ENCODE peak calls at places on chromosomes 2 and 18, in seven cellular contexts. E, Q, P, Z, K, J and L are unnamed samples.

GRCh38 chr2:180205616-180206271 is 198.6 kb upstream of the CWC22 start:
- DNase-seq in E (peak), Q (no peak), P (no peak), Z (no peak), K (no peak), J (no peak), L (peak)

GRCh38 chr2:60741588-60741987 is 14.5 kb upstream of the PAPOLG start:
- DNase-seq in E (no peak), Q (peak), P (no peak), Z (no peak), K (no peak), J (no peak), L (no peak)

GRCh38 chr2:15369129-15369528 is 192.0 kb downstream of the NBAS start:
- DNase-seq in E (no peak), Q (no peak), P (no peak), Z (no peak), K (no peak), J (no peak), L (no peak)

GRCh38 chr18:48365965-48366364 is 43.2 kb downstream of the ZBTB7C start:
- DNase-seq in E (no peak), Q (no peak), P (no peak), Z (no peak), K (no peak), J (no peak), L (no peak)

GRCh38 chr2:70214958-70215357 is 24.1 kb upstream of the C2orf42 start:
- DNase-seq in E (no peak), Q (peak), P (no peak), Z (peak), K (no peak), J (no peak), L (no peak)

GRCh38 chr18:68676913-68677312 is 38.0 kb downstream of the TMX3 start:
- DNase-seq in E (no peak), Q (peak), P (no peak), Z (peak), K (no peak), J (no peak), L (no peak)

GRCh38 chr2:106095478-106096392 is 98.4 kb downstream of the UXS1 start:
- DNase-seq in E (no peak), Q (no peak), P (no peak), Z (no peak), K (no peak), J (no peak), L (no peak)

GRCh38 chr2:11305338-11305737 is 39.1 kb downstream of the ROCK2 start:
- DNase-seq in E (no peak), Q (peak), P (no peak), Z (peak), K (no peak), J (no peak), L (no peak)

GRCh38 chr2:195956725-195957124 is 111.9 kb downstream of the DNAH7 start:
- DNase-seq in E (no peak), Q (no peak), P (no peak), Z (no peak), K (no peak), J (no peak), L (no peak)

GRCh38 chr2:149394864-149395263 is 64.5 kb downstream of the LYPD6 start:
- DNase-seq in E (no peak), Q (no peak), P (no peak), Z (peak), K (no peak), J (no peak), L (no peak)

GRCh38 chr2:53422979-53423378 is 344.6 kb upstream of the CHAC2 start:
- DNase-seq in E (peak), Q (peak), P (no peak), Z (peak), K (no peak), J (no peak), L (peak)

GRCh38 chr2:134181219-134181618 is 72.7 kb upstream of the MGAT5 start:
- DNase-seq in E (no peak), Q (no peak), P (no peak), Z (no peak), K (no peak), J (no peak), L (no peak)

GRCh38 chr2:5950736-5951135 is 258.6 kb downstream of the SOX11 start:
- DNase-seq in E (no peak), Q (no peak), P (no peak), Z (no peak), K (no peak), J (no peak), L (no peak)

GRCh38 chr2:98315957-98316356 is 30.3 kb upstream of the CNGA3 start:
- DNase-seq in E (no peak), Q (no peak), P (no peak), Z (no peak), K (no peak), J (no peak), L (no peak)

GRCh38 chr2:17543848-17544645 is 3.6 kb downstream of the VSNL1 start:
- DNase-seq in E (peak), Q (peak), P (no peak), Z (peak), K (no peak), J (no peak), L (peak)

GRCh38 chr2:207258191-207258991 is 92.6 kb upstream of the KLF7 start:
- DNase-seq in E (no peak), Q (peak), P (peak), Z (peak), K (peak), J (peak), L (peak)
- TF ChIP-seq CTCF in E (no peak), Q (no peak), P (no peak), Z (peak), K (no peak), J (no peak), L (no peak)

DNA sequence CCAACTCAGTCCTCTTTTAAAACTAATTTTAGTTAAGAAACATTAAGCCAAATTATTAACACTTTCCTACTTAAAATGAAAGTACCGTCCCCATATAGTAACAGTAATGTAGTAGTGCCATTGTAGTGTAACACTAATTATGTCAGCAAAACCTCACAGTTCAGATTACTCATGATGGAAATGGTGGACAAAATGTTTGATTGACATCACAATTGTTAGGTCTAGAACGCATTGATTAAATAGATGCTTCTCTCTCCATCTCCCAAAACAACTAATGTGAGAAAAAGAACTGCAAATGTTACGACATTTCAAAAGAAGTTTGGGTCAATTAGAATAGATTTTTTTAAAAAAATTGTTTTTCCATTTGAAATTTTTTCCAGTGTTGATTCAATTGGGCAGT is 1.2 kb upstream of the ATF2 start:
- DNase-seq in E (no peak), Q (no peak), P (no peak), Z (no peak), K (no peak), J (no peak), L (no peak)
- H3K4me3 ChIP-seq in E (peak), Q (peak), P (peak), Z (no peak), K (no peak), J (peak), L (peak)

GRCh38 chr2:54899576-54900200 is 150.6 kb downstream of the RTN4 start:
- DNase-seq in E (peak), Q (peak), P (no peak), Z (peak), K (no peak), J (no peak), L (peak)
- TF ChIP-seq CTCF in E (peak), Q (peak), P (peak), Z (peak), K (peak), J (peak), L (peak)

DNA sequence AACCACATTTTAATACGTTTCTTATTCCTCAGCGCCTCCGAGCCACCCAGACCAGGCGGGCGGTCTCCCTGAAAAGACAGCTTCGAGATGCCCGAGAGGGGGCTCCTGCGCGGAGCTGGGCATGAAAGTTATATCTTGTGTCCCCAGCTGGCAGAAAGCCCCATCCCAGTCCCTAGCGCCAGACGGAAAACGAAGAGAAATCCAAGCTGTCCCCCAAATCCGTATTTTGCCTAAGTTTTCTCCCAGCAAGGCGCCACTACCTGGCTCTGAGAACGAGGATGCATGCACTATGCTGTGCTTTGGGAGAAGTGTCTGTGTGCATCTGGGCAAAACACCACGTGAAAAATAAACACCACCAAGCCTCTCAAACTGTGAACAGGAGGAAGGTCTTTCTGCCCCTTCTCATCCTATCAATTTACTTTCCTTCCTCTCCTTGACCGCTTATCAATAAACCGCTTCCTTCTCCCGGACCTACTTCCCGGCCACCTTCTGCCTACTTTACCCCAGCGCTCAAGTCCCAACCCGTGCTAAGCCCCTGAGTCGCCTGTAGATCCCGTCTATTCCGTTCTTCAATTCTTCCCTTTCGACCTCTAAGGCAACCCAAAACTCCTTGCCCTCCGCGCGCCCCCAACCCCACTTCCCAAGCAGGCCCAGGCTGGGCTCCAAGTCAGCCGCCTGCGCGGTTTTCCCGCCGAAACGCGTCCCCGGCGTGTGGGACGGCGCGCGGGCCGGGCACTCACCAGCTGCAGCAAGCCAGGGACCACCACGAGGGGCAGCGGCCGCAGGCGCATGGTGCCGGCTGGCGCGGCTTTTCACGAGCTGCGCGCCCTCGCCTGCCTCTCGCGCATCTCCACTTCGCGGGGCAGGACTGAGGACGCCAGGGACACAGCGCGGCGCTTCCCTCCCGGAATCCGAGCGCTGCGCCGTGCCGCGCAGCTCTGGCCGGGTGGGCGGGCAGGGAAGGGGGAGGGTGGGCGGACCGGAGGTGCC is at the start of gene NXPH2:
- DNase-seq in E (peak), Q (no peak), P (no peak), Z (no peak), K (no peak), J (no peak), L (no peak)
- H3K4me3 ChIP-seq in E (peak), Q (no peak), P (peak), Z (no peak), K (peak), J (peak), L (peak)

DNA sequence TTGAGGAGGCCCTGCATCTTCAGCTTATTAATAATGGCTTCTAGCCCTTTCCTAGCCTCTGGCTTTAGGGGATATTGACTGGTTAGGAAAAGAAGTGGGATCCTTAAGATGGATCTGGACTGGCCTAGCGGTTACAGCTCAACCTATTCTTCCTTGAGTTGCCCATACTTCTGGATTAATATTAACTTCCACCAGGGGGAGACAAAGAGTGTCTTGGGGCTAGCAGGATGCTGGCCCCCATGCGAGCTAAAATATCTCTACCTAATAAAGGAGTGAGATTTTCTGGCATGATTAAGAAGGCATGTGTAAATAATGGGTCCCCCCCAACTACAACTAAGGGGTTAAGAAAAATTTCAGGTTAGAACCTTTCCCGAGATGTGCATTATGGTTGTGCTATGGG is 23.2 kb upstream of the PLA2R1 start:
- DNase-seq in E (no peak), Q (no peak), P (no peak), Z (no peak), K (no peak), J (no peak), L (no peak)
- TF ChIP-seq CTCF in E (peak), Q (peak), P (no peak), Z (peak), K (no peak), J (peak), L (no peak)

DNA sequence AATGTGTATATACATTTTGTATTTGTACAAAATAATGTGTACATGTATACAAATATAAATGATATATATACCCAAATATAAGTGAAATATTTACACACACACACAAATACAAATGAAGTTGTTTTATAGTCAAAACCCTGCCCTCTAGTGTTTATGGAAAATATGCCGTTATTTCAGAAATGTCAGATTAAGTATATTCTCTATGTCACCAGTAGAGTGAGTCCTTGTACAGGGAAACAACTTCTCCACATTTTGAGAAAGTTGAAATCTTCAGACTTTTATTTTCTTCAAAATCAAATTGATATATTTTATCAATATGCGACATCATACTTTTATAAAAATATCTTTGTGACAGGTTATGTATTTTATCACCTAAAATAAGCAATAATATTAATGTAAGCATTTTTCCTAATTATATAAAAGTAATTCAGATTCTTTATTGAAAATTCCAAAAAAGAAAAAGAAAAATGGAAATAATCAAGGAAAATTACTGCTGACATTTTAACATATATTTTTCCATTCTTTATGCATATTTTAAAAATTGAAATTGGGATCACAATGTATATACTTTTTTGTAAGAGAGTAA is 22.4 kb downstream of the ARL6IP6 start:
- DNase-seq in E (peak), Q (peak), P (no peak), Z (peak), K (no peak), J (no peak), L (peak)
- H3K4me3 ChIP-seq in E (no peak), Q (no peak), P (no peak), Z (no peak), K (no peak), J (no peak), L (no peak)

DNA sequence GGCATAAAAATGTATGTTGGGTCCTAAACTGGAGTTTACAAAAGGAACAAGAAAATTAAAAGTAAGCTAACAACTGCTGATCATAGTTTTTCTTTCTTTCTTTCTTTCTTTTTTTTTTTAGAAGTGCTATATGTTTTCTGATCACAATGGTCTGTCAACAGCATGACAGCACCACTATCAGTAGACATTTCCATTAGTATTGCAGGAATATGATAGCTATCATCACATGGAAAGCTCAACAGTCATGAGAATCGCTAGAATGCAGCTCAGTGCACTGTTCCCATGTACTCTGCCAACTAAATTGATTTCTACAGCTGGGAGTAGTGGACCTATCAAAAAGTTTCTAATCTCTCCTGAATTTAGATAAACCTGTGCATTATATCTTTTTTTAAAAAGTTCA is 950.3 kb upstream of the ACVR2A start:
- DNase-seq in E (no peak), Q (no peak), P (no peak), Z (no peak), K (no peak), J (no peak), L (no peak)
- TF ChIP-seq CTCF in E (no peak), Q (no peak), P (no peak), Z (no peak), K (no peak), J (no peak), L (no peak)

GRCh38 chr2:393711-394696 is 106.1 kb upstream of the ALKAL2 start:
- DNase-seq in E (no peak), Q (peak), P (no peak), Z (no peak), K (no peak), J (peak), L (peak)
- H3K4me3 ChIP-seq in E (no peak), Q (no peak), P (no peak), Z (no peak), K (no peak), J (peak), L (peak)

GRCh38 chr2:162233197-162233596 is 10.0 kb downstream of the FAP start:
- DNase-seq in E (no peak), Q (peak), P (peak), Z (peak), K (no peak), J (peak), L (peak)
- TF ChIP-seq CTCF in E (no peak), Q (no peak), P (no peak), Z (no peak), K (no peak), J (no peak), L (no peak)

DNA sequence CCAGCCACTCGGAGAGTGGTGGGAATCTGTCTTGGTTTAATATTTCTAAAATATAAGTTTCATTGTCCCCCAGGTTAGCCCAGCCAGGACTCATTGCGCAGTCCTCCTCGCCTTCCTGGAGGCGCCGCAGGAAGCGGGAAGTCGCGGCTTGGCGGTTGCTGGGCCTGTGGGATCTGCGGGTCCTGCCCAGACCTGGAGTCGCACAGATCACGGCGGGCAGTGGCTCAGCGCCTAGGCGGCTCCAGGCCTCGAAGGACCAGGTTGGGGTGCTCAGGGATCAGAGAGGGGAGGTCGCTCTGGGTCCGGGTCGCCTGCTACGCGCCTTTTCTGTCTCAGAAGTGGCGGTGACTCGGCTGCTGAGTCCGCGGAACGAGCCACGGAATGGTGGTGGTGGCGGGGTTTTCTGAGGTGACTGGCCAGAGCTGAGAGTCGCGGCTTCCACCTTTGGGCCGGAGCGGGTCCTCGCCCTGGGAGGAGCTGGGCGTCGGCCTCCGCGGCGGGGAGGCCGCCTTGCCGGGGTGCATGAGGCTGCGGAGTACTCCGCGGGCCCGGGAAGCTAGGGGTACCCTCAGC is 2.7 kb downstream of the HOXD3 start:
- DNase-seq in E (peak), Q (no peak), P (no peak), Z (no peak), K (no peak), J (no peak), L (no peak)
- H3K4me3 ChIP-seq in E (no peak), Q (no peak), P (peak), Z (no peak), K (peak), J (peak), L (peak)